ENCODE peak calls at places on chromosome 14, in four cellular contexts. U is kidney, V is uterus, Z is tibial nerve. F is an unnamed sample.

GRCh38 chr14:92039073-92039719 is 663 bp downstream of the TRIP11 start:
- DNase-seq in U (peak; percentile 82), V (no peak), Z (no peak), F (no peak)

GRCh38 chr14:63662776-63663175 is 21.1 kb upstream of the WDR89 start:
- DNase-seq in U (no peak), V (no peak), Z (no peak), F (no peak)

GRCh38 chr14:90717916-90718315 is 98.3 kb downstream of the TTC7B start:
- DNase-seq in U (no peak), V (no peak), Z (no peak), F (no peak)

GRCh38 chr14:93007225-93007997 is 84.5 kb downstream of the CHGA start:
- DNase-seq in U (peak; percentile 57), V (no peak), Z (no peak), F (no peak)

GRCh38 chr14:66038214-66038977 is 447.8 kb upstream of the CCDC196 start:
- DNase-seq in U (no peak), V (peak; percentile 17), Z (peak; percentile 44), F (no peak)

GRCh38 chr14:79890527-79890926 is 320.8 kb downstream of the DIO2 start:
- DNase-seq in U (no peak), V (no peak), Z (no peak), F (no peak)

GRCh38 chr14:68416156-68416555 is 376.7 kb downstream of the ZFP36L1 start:
- DNase-seq in U (no peak), V (no peak), Z (no peak), F (no peak)

GRCh38 chr14:92657457-92658142 is 90.8 kb downstream of the LGMN start:
- DNase-seq in U (peak; percentile 74), V (no peak), Z (peak; percentile 53), F (no peak)

GRCh38 chr14:91892918-91893527 is 25.7 kb upstream of the TC2N start:
- DNase-seq in U (peak; percentile 20), V (no peak), Z (no peak), F (no peak)

GRCh38 chr14:94548131-94548998 is 12.9 kb upstream of the SERPINA4 start:
- DNase-seq in U (no peak), V (no peak), Z (no peak), F (no peak)

GRCh38 chr14:68753696-68754095 is 39.2 kb downstream of the ZFP36L1 start:
- DNase-seq in U (no peak), V (no peak), Z (no peak), F (no peak)

GRCh38 chr14:84825481-84825880 is 704.5 kb upstream of the FLRT2 start:
- DNase-seq in U (no peak), V (no peak), Z (no peak), F (no peak)

GRCh38 chr14:31884776-31885379 is 192.2 kb upstream of the ARHGAP5 start:
- DNase-seq in U (no peak), V (no peak), Z (no peak), F (no peak)

GRCh38 chr14:50964683-50965390 is 20.6 kb upstream of the PYGL start:
- DNase-seq in U (no peak), V (peak; percentile 72), Z (peak; percentile 82), F (no peak)

GRCh38 chr14:99118046-99118721 is 153.8 kb downstream of the BCL11B start:
- DNase-seq in U (no peak), V (no peak), Z (no peak), F (no peak)

GRCh38 chr14:96581902-96582640 is 79.9 kb downstream of the PAPOLA start:
- DNase-seq in U (no peak), V (no peak), Z (no peak), F (no peak)

GRCh38 chr14:104115691-104116543 is 22.5 kb upstream of the KIF26A start:
- DNase-seq in U (peak; percentile 88), V (no peak), Z (no peak), F (peak; percentile 82)

GRCh38 chr14:101184104-101184455 is 280.6 kb upstream of the RTL1 start:
- DNase-seq in U (peak; percentile 18), V (peak; percentile 8), Z (no peak), F (no peak)

GRCh38 chr14:101185081-101185835 is 281.7 kb upstream of the RTL1 start:
- DNase-seq in U (peak; percentile 15), V (peak; percentile 5), Z (no peak), F (peak; percentile 62)

GRCh38 chr14:101184562-101184961 is 281.0 kb upstream of the RTL1 start:
- DNase-seq in U (peak; percentile 9), V (no peak), Z (no peak), F (no peak)

GRCh38 chr14:101182476-101182875 is 279.0 kb upstream of the RTL1 start:
- DNase-seq in U (peak; percentile 46), V (peak; percentile 7), Z (no peak), F (no peak)

DNA sequence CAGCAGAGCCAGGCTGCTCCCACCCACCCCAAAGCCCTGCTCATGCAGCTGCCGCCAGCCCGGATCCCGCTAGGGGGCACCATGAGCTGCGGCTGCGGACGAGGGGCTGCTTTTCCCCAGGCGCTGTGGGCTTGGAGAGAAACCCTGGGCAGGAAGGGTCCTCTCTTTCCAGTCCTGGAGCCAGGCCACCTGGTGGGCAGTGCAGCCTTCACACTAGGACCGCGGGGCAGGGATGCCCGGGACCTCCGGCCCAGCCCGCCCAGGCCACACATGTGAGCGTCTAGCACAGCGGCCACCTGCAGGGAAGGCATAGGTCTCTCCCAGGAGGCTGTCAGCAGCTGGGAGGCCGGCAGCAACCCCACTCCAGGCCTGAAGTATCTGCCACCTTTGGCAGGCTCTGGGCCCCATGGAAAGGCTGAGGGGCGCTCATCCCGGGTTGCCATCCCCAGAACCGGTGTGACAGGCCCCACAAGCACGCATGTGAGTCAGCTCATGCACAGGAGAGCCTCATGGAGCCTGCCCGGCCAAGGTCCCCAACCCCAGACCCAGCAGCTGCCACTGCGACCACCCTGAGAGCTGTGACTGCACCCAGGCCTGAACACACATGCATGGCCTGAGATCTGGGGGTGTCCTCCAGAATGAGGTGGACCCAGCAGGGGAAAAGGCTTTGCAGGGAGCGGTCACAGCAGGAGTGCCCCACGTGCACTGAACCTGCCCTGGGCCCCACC is 280.0 kb upstream of the RTL1 start:
- DNase-seq in U (peak; percentile 61), V (peak; percentile 52), Z (no peak), F (peak; percentile 84)
- TF ChIP-seq CTCF in U (peak; percentile 12), V (peak; percentile 43), Z (peak; percentile 24), F (peak; percentile 74)

DNA sequence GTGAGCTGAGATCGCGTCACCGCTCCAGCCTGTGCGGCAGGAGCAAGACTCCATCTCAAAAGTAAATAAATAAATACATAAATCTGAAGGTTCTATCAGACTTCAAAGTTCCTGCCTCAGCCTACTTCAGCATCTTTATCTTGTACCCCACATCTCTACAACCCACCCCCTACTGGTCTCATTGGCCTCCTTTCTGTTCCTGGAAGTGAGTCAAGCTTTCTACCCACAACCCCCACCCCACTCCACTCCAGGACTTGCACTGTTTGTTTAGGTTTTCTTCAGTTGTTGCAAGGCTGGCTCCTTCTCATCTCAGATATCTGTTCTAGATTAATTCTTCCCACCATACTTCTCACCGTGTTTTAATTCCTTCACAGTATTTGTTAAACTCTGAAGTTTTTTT is 714 bp upstream of the PSMC6 start:
- DNase-seq in U (no peak), V (no peak), Z (no peak), F (no peak)
- TF ChIP-seq CTCF in U (no peak), V (no peak), Z (no peak), F (no peak)

GRCh38 chr14:64801046-64801445 is 78.7 kb downstream of the SPTB start:
- DNase-seq in U (peak; percentile 64), V (no peak), Z (no peak), F (no peak)
- TF ChIP-seq CTCF in U (no peak), V (no peak), Z (no peak), F (no peak)

GRCh38 chr14:22601456-22601855 is 3.4 kb downstream of the ABHD4 start:
- DNase-seq in U (no peak), V (no peak), Z (no peak), F (no peak)
- TF ChIP-seq CTCF in U (no peak), V (no peak), Z (no peak), F (no peak)

GRCh38 chr14:86790408-86791364 is 1202.3 kb downstream of the GALC start:
- DNase-seq in U (no peak), V (no peak), Z (no peak), F (no peak)
- TF ChIP-seq CTCF in U (peak; percentile 7), V (no peak), Z (no peak), F (peak; percentile 24)

GRCh38 chr14:70069186-70069585 is 119.6 kb downstream of the SLC8A3 start:
- DNase-seq in U (no peak), V (no peak), Z (no peak), F (no peak)
- TF ChIP-seq CTCF in U (no peak), V (no peak), Z (no peak), F (no peak)

GRCh38 chr14:54981698-54982097 is 45.2 kb downstream of the WDHD1 start:
- DNase-seq in U (no peak), V (no peak), Z (no peak), F (no peak)
- TF ChIP-seq CTCF in U (no peak), V (no peak), Z (no peak), F (peak; percentile 84)

DNA sequence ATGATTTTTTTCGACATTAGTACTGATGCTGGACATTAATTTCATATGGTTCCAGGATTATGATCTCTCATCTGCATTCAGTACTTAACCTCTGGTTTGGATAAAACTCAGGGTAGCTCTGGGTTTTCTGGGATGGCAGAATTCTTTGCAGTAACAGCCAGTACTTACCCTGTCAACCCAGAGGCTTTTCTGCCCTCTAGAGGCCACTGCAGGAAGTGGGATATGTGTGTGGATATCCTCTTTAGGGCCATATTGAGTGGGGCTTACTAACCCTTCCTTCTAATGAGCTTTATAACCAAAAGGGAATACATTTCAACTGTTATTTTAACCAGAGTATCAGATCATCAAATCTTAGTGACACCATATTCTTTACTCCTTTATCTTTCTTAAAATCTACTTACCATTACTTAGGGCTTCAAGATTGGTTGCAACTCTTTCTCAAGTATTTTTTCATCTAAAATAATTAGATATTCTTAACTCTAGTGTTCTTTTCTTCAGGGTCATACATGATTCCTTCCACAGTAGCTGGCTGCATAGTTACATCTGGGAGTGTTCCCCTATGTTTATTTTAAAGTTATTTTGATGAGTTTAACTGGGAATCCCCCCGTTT is 488.0 kb upstream of the STXBP6 start:
- DNase-seq in U (no peak), V (no peak), Z (no peak), F (no peak)
- TF ChIP-seq CTCF in U (no peak), V (no peak), Z (no peak), F (peak; percentile 40)

GRCh38 chr14:73231874-73232851 is 5.1 kb upstream of the PAPLN start:
- DNase-seq in U (no peak), V (no peak), Z (no peak), F (no peak)
- TF ChIP-seq CTCF in U (no peak), V (no peak), Z (no peak), F (peak; percentile 58)

GRCh38 chr14:87097021-87097420 is 896.0 kb downstream of the GALC start:
- DNase-seq in U (no peak), V (no peak), Z (no peak), F (no peak)
- TF ChIP-seq CTCF in U (no peak), V (no peak), Z (no peak), F (no peak)